ENCODE peak calls at places on chromosomes 3 and 15, in nine cellular contexts. M, Q, N, R, T, Z, B, P and F are unnamed samples.

GRCh38 chr3:183437696-183438564 is 9.5 kb upstream of the MCF2L2 start:
- DNase-seq in P (no peak), Q (no peak), B (no peak), N (no peak), Z (no peak), M (no peak), T (peak; percentile 79), R (no peak), F (no peak)

GRCh38 chr15:33064878-33065277 is 129.6 kb downstream of the FMN1 start:
- DNase-seq in B (peak; percentile 77), Q (no peak), R (peak; percentile 17), N (no peak), T (no peak), Z (peak; percentile 9), P (peak; percentile 64), M (peak; percentile 81), F (peak; percentile 33)

GRCh38 chr3:23804441-23805227 is 1.1 kb upstream of the UBE2E1 start:
- DNase-seq in R (peak; percentile 37), T (no peak), B (no peak), Z (no peak), P (no peak), N (no peak), M (no peak), Q (no peak), F (peak; percentile 91)

GRCh38 chr3:189896533-189896932 is 224.2 kb downstream of the P3H2 start:
- DNase-seq in M (no peak), Q (no peak), B (no peak), P (no peak), T (no peak), R (no peak), N (no peak), Z (no peak), F (peak; percentile 48)

GRCh38 chr3:126445506-126445905 is 30.2 kb downstream of the ZXDC start:
- DNase-seq in T (no peak), N (peak; percentile 19), Z (no peak), P (no peak), M (no peak), B (no peak), Q (peak; percentile 24), R (no peak), F (no peak)

GRCh38 chr15:92899910-92900711 is at the start of gene CHD2:
- DNase-seq in N (peak; percentile 75), P (peak; percentile 72), M (peak; percentile 89), Z (no peak), R (peak; percentile 87), Q (peak; percentile 89), B (peak; percentile 91), T (peak; percentile 82), F (peak; percentile 91)

GRCh38 chr15:66798426-66799061 is 96.5 kb downstream of the SMAD6 start:
- DNase-seq in R (peak; percentile 51), N (no peak), B (peak; percentile 80), Q (peak; percentile 42), P (peak; percentile 65), Z (peak; percentile 41), T (peak; percentile 6), M (peak; percentile 87), F (no peak)

GRCh38 chr15:81929557-81929956 is 116.3 kb downstream of the MEX3B start:
- DNase-seq in T (no peak), N (no peak), P (no peak), Q (no peak), Z (no peak), B (no peak), R (no peak), M (peak; percentile 43), F (no peak)

GRCh38 chr15:48647963-48648362 is 2.5 kb upstream of the FBN1 start:
- DNase-seq in R (peak; percentile 64), M (peak; percentile 56), P (peak; percentile 53), B (peak; percentile 71), N (no peak), T (no peak), Q (peak; percentile 67), Z (no peak), F (no peak)

GRCh38 chr3:71977525-71977924 is 192.6 kb upstream of the PROK2 start:
- DNase-seq in M (no peak), N (no peak), Q (no peak), B (no peak), T (no peak), R (no peak), P (no peak), Z (no peak), F (peak; percentile 16)

GRCh38 chr15:70856177-70856883 is 2.4 kb upstream of the LARP6 start:
- DNase-seq in B (no peak), Q (no peak), R (peak; percentile 47), P (no peak), T (no peak), Z (no peak), M (peak; percentile 56), N (no peak), F (no peak)

GRCh38 chr3:83849331-83849730 is 1109.5 kb upstream of the CADM2 start:
- DNase-seq in P (no peak), Q (no peak), R (no peak), Z (no peak), T (no peak), B (peak; percentile 34), N (no peak), M (no peak), F (peak; percentile 33)

GRCh38 chr3:107796786-107797185 is 274.0 kb downstream of the BBX start:
- DNase-seq in R (peak; percentile 76), M (peak; percentile 69), N (no peak), Z (no peak), T (no peak), P (peak; percentile 20), B (peak; percentile 93), Q (no peak), F (peak; percentile 89)

GRCh38 chr15:58331903-58332675 is 99.7 kb upstream of the LIPC start:
- DNase-seq in P (peak; percentile 100), B (peak; percentile 100), T (peak; percentile 94), Z (peak; percentile 99), M (peak; percentile 100), R (peak; percentile 100), N (peak; percentile 92), Q (peak; percentile 93), F (peak; percentile 99)

GRCh38 chr3:71254658-71255057 is 328.9 kb downstream of the FOXP1 start:
- DNase-seq in T (peak; percentile 56), N (no peak), Q (no peak), P (peak; percentile 33), B (peak; percentile 76), R (peak; percentile 80), Z (no peak), M (peak; percentile 63), F (no peak)

GRCh38 chr3:105518806-105519418 is 152.2 kb downstream of the ALCAM start:
- DNase-seq in P (peak; percentile 43), T (no peak), M (peak; percentile 73), R (peak; percentile 85), B (peak; percentile 81), N (no peak), Q (peak; percentile 53), Z (no peak), F (peak; percentile 77)

GRCh38 chr3:38543602-38544001 is 47.5 kb downstream of the EXOG start:
- DNase-seq in N (no peak), R (no peak), Z (no peak), Q (no peak), P (no peak), B (no peak), M (peak; percentile 33), T (no peak), F (no peak)

GRCh38 chr15:82750831-82751181 is 41.1 kb upstream of the AP3B2 start:
- DNase-seq in P (no peak), Q (no peak), N (no peak), M (no peak), Z (no peak), B (peak; percentile 32), R (no peak), T (peak; percentile 25), F (peak; percentile 46)

GRCh38 chr3:61030469-61031035 is 220.7 kb downstream of the FHIT start:
- DNase-seq in M (no peak), T (no peak), R (peak; percentile 0), P (no peak), Z (no peak), B (peak; percentile 43), Q (no peak), N (no peak), F (no peak)

GRCh38 chr15:39232512-39232911 is 348.4 kb upstream of the THBS1 start:
- DNase-seq in Q (no peak), N (no peak), P (peak; percentile 96), R (peak; percentile 62), M (peak; percentile 95), B (peak; percentile 67), T (no peak), Z (peak; percentile 85), F (peak; percentile 79)

GRCh38 chr15:45821390-45821789 is 186.6 kb downstream of the SQOR start:
- DNase-seq in P (no peak), R (no peak), Z (no peak), Q (no peak), N (no peak), M (no peak), B (no peak), T (no peak), F (no peak)

GRCh38 chr3:158105710-158106438 is at the start of gene SHOX2:
- DNase-seq in B (peak; percentile 46), R (peak; percentile 53), Q (peak; percentile 88), T (peak; percentile 23), Z (no peak), N (peak; percentile 68), P (peak; percentile 71), M (peak; percentile 46), F (peak; percentile 29)

GRCh38 chr3:81955908-81956307 is 194.5 kb upstream of the GBE1 start:
- DNase-seq in M (no peak), R (no peak), T (no peak), P (no peak), Z (no peak), N (no peak), Q (no peak), B (no peak), F (no peak)
- H3K4me3 ChIP-seq in M (no peak overlapping the region), R (no peak overlapping the region), T (peak overlapping the region; percentile 8), P (peak overlapping the region; percentile 5), Z (no peak overlapping the region), N (no peak overlapping the region), Q (no peak overlapping the region), B (no peak overlapping the region), F (no peak overlapping the region)

DNA sequence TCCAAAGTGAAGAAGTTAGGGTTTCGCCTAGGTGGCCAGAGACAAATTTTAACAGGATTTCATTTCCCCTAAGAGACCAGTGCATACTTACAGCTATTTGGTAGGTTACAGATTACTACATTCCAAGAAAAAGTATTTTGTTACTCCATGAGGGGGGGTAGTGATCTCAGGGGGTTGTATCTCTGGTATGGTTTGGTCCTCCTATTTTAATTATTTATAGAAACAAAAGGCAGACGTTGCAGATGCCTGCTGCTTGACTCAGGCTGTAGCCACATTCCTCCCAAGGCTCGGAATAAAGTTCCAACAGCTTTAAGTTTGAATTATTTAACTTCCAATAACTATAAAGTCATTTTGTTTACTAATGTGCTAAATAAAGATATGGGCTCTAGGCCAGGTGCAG is 1.3 kb upstream of the TRIM59 start:
- DNase-seq in T (no peak), Q (no peak), P (peak; percentile 77), M (peak; percentile 93), R (peak; percentile 72), N (no peak), Z (peak; percentile 86), B (peak; percentile 91), F (no peak)
- TF ChIP-seq CTCF in T (no peak), Q (no peak), P (no peak), M (peak; percentile 1), R (no peak), N (no peak), Z (peak; percentile 33), B (no peak), F (no peak)

GRCh38 chr3:64878372-64878771 is 190.6 kb upstream of the ADAMTS9 start:
- DNase-seq in Z (no peak), T (no peak), R (peak; percentile 38), P (no peak), Q (no peak), M (peak; percentile 62), N (no peak), B (peak; percentile 59), F (peak; percentile 65)
- H3K4me3 ChIP-seq in Z (no peak overlapping the region), T (no peak overlapping the region), R (no peak overlapping the region), P (no peak overlapping the region), Q (no peak overlapping the region), M (no peak overlapping the region), N (no peak overlapping the region), B (no peak overlapping the region), F (no peak overlapping the region)

GRCh38 chr3:134829716-134830115 is 34.7 kb downstream of the EPHB1 start:
- DNase-seq in B (no peak), M (no peak), P (no peak), T (no peak), Q (no peak), Z (no peak), N (no peak), R (no peak), F (no peak)
- TF ChIP-seq CTCF in B (no peak), M (no peak), P (no peak), T (no peak), Q (no peak), Z (no peak), N (no peak), R (no peak), F (no peak)